ENCODE peak calls at places on chromosomes 2 and 18, in four cellular contexts. C, D, M and P are unnamed samples.

GRCh38 chr2:200199576-200200263 is 106.8 kb upstream of the SPATS2L start:
- DNase-seq in C (no peak), D (no peak), M (no peak), P (no peak)

GRCh38 chr2:10007921-10008808 is 35.2 kb upstream of the KLF11 start:
- DNase-seq in C (no peak), D (no peak), M (peak), P (no peak)

GRCh38 chr2:105757361-105757933 is 12.7 kb downstream of the NCK2 start:
- DNase-seq in C (no peak), D (no peak), M (no peak), P (no peak)

GRCh38 chr2:36695746-36696415 is 626 bp upstream of the VIT start:
- DNase-seq in C (no peak), D (no peak), M (no peak), P (peak)

GRCh38 chr2:204886713-204887112 is 341.4 kb downstream of the PARD3B start:
- DNase-seq in C (no peak), D (no peak), M (no peak), P (no peak)

GRCh38 chr2:216450784-216451183 is 38.5 kb downstream of the SMARCAL1 start:
- DNase-seq in C (no peak), D (no peak), M (no peak), P (no peak)

GRCh38 chr2:145065278-145065677 is 545.4 kb upstream of the ZEB2 start:
- DNase-seq in C (no peak), D (no peak), M (no peak), P (no peak)

GRCh38 chr2:162244559-162245031 is 1.4 kb upstream of the FAP start:
- DNase-seq in C (no peak), D (no peak), M (no peak), P (no peak)

GRCh38 chr18:74806073-74806472 is 208.4 kb downstream of the ZNF407 start:
- DNase-seq in C (no peak), D (no peak), M (no peak), P (no peak)

GRCh38 chr2:11371099-11371937 is 26.9 kb upstream of the ROCK2 start:
- DNase-seq in C (no peak), D (no peak), M (no peak), P (peak)

GRCh38 chr2:42598656-42599267 is 30.3 kb downstream of the MTA3 start:
- DNase-seq in C (no peak), D (no peak), M (no peak), P (peak)

GRCh38 chr2:135245055-135245454 is 193.0 kb downstream of the RAB3GAP1 start:
- DNase-seq in C (no peak), D (no peak), M (peak), P (no peak)

GRCh38 chr2:65129276-65129612 is 662 bp downstream of the RAB1A start:
- DNase-seq in C (no peak), D (no peak), M (no peak), P (no peak)

GRCh38 chr18:55404811-55405654 is 183.0 kb downstream of the TCF4 start:
- DNase-seq in C (no peak), D (no peak), M (no peak), P (no peak)

GRCh38 chr2:8408560-8409460 is 273.0 kb upstream of the ID2 start:
- DNase-seq in C (peak), D (no peak), M (no peak), P (no peak)

GRCh38 chr2:232482301-232483238 is 5.1 kb downstream of the ECEL1 start:
- DNase-seq in C (no peak), D (no peak), M (no peak), P (no peak)

GRCh38 chr2:9637330-9637729 is 6.5 kb upstream of the YWHAQ start:
- DNase-seq in C (no peak), D (no peak), M (peak), P (no peak)

GRCh38 chr2:19860022-19860421 is 41.8 kb downstream of the TTC32 start:
- DNase-seq in C (no peak), D (no peak), M (no peak), P (no peak)

GRCh38 chr2:137411556-137411955 is 552.7 kb upstream of the HNMT start:
- DNase-seq in C (no peak), D (no peak), M (no peak), P (no peak)

GRCh38 chr2:129744649-129745048 is 234.8 kb upstream of the RAB6C start:
- DNase-seq in C (no peak), D (no peak), M (no peak), P (no peak)

GRCh38 chr2:129744141-129744540 is 235.3 kb upstream of the RAB6C start:
- DNase-seq in C (no peak), D (no peak), M (no peak), P (no peak)

GRCh38 chr2:129748653-129749052 is 230.8 kb upstream of the RAB6C start:
- DNase-seq in C (no peak), D (no peak), M (peak), P (no peak)

GRCh38 chr2:129748250-129748649 is 231.2 kb upstream of the RAB6C start:
- DNase-seq in C (no peak), D (no peak), M (no peak), P (no peak)

GRCh38 chr2:129747500-129748125 is 231.9 kb upstream of the RAB6C start:
- DNase-seq in C (no peak), D (no peak), M (no peak), P (no peak)
- TF ChIP-seq NFIC in C (no peak), D (no peak), M (no peak), P (no peak)

GRCh38 chr2:217807753-217808152 is 195.0 kb downstream of the TNS1 start:
- DNase-seq in C (no peak), D (no peak), M (no peak), P (peak)

GRCh38 chr2:217809736-217810135 is 193.1 kb downstream of the TNS1 start:
- DNase-seq in C (no peak), D (no peak), M (no peak), P (no peak)

GRCh38 chr2:217806480-217806760 is 196.4 kb downstream of the TNS1 start:
- DNase-seq in C (no peak), D (no peak), M (no peak), P (no peak)

GRCh38 chr2:217807025-217807424 is 195.8 kb downstream of the TNS1 start:
- DNase-seq in C (no peak), D (no peak), M (no peak), P (no peak)

GRCh38 chr2:217808326-217808725 is 194.5 kb downstream of the TNS1 start:
- DNase-seq in C (no peak), D (no peak), M (no peak), P (no peak)
- H3K4me3 ChIP-seq in C (no peak), D (no peak), M (no peak), P (no peak)

DNA sequence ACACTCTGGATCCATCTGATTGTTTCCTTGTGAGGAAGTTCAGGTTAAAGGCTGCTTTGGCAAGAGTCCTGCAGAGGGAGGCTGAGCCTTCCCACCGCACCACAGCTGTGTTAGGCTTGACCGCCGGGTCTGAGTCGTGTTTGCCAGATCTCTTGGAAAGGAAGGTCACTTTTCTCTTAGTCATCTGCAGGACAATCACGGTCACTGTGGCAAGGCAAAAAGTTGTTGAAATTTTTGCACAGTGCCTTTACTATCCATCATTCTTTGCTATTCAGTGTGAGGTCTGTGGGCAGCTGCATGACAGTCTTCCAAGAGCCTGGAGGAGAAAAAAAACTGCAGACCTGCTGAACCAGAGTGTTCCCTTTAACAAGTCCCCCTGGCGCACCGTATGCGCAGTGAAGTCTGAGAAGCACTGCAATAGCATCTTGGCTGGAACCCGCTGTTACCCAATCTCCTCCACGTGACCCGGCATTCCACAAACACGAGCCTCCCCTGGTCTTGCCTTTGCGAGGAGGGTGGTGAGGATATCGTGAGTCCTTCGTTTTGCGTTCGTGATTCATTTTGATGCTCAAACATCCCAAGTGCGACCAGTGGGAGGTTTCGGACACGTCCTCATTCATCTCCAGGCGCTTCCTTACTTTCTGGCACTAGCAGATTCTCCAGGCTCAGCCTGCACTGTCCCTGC is 23.0 kb downstream of the BIN1 start:
- DNase-seq in C (no peak), D (no peak), M (no peak), P (no peak)
- TF ChIP-seq NFIC in C (no peak), D (no peak), M (no peak), P (peak)

GRCh38 chr18:9495916-9496540 is 20.7 kb downstream of the RALBP1 start:
- DNase-seq in C (no peak), D (no peak), M (no peak), P (no peak)
- H3K4me3 ChIP-seq in C (no peak), D (no peak), M (no peak), P (no peak)

GRCh38 chr2:241844066-241844728 is 14.5 kb downstream of the PDCD1 start:
- DNase-seq in C (no peak), D (peak), M (no peak), P (peak)

GRCh38 chr2:241842620-241843211 is 16.0 kb downstream of the PDCD1 start:
- DNase-seq in C (no peak), D (no peak), M (no peak), P (peak)

GRCh38 chr2:241846406-241846805 is 12.3 kb downstream of the PDCD1 start:
- DNase-seq in C (no peak), D (no peak), M (no peak), P (no peak)

GRCh38 chr2:241843321-241844065 is 15.2 kb downstream of the PDCD1 start:
- DNase-seq in C (no peak), D (no peak), M (no peak), P (no peak)

DNA sequence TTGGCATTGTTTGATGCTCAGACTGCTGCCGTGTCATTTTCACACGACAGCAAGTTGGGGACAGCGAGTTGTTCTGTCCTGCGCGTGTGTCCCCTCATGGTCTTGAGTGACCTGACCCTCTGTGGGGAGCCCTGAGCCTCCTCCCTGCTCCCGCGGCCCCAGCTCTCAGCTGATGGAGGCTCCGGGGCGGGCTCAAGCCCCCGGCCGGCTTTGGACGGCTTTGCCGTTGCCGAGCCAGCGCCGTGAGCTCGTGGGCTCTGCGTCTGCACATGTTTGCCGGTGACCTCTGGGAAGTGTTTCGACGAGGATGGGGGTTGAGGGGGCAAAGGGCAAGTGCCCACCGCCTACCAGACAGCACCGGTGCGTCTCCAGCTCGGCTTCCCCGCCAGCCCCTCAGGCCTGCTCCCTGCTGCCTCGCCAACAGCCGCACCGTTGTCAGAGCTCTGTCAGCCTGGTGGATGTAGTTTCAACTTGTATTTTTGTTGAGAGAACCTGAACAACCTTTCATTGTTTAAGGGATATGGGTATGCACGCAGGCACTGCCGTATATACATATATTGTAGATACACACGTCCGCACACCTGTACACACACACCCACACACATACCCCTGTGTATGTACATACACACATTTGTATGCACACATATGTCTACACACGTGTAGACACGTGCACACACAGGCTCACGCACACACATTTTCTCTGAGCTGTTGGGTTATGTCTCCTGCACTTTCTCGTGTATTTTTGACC is 13.7 kb downstream of the PDCD1 start:
- DNase-seq in C (no peak), D (no peak), M (no peak), P (no peak)
- TF ChIP-seq NFIC in C (no peak), D (no peak), M (no peak), P (no peak)

GRCh38 chr2:187542123-187542522 is 12.1 kb downstream of the TFPI start:
- DNase-seq in C (no peak), D (no peak), M (no peak), P (no peak)

GRCh38 chr2:187543488-187543887 is 10.7 kb downstream of the TFPI start:
- DNase-seq in C (no peak), D (no peak), M (no peak), P (no peak)

GRCh38 chr2:187546762-187547333 is 7.4 kb downstream of the TFPI start:
- DNase-seq in C (no peak), D (no peak), M (no peak), P (no peak)

GRCh38 chr2:187545238-187545751 is 8.9 kb downstream of the TFPI start:
- DNase-seq in C (no peak), D (no peak), M (no peak), P (no peak)

GRCh38 chr2:187544371-187545080 is 9.7 kb downstream of the TFPI start:
- DNase-seq in C (no peak), D (no peak), M (no peak), P (no peak)
- H3K4me3 ChIP-seq in C (no peak), D (no peak), M (no peak), P (no peak)

DNA sequence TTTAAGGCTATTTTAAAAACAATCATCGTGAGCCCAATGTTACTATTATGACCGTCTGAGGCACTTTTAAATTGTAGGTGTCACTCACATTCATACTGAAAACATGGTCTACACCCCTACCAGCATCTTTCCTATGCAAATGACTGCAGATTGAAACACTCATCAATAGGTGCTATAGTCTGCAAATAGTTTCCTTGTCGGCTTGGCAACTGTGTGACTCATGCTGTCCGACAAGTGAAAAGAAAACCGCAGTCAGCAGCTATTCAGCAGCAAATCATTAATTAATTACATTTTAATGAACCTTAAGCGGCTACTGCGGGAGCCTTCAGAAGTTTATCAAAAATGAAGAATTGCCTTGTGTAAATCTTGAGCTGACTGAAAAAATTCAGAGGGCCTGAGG is 134.4 kb downstream of the FIGN start:
- DNase-seq in C (no peak), D (no peak), M (no peak), P (no peak)
- TF ChIP-seq NFIC in C (no peak), D (no peak), M (no peak), P (no peak)

GRCh38 chr2:237411683-237412349 is 2.1 kb downstream of the COL6A3 start:
- DNase-seq in C (no peak), D (no peak), M (no peak), P (no peak)
- H3K4me3 ChIP-seq in C (no peak), D (no peak), M (no peak), P (no peak)

GRCh38 chr2:127233710-127234109 is 13.6 kb upstream of the CYP27C1 start:
- DNase-seq in C (no peak), D (no peak), M (no peak), P (no peak)
- TF ChIP-seq NFIC in C (no peak), D (no peak), M (no peak), P (no peak)

GRCh38 chr2:70901235-70902066 is 34.2 kb upstream of the ATP6V1B1 start:
- DNase-seq in C (no peak), D (no peak), M (no peak), P (peak)

GRCh38 chr2:70902067-70902442 is 33.6 kb upstream of the ATP6V1B1 start:
- DNase-seq in C (no peak), D (no peak), M (peak), P (peak)

GRCh38 chr2:70903641-70904340 is 31.9 kb upstream of the ATP6V1B1 start:
- DNase-seq in C (no peak), D (no peak), M (no peak), P (no peak)

GRCh38 chr2:70903171-70903570 is 32.5 kb upstream of the ATP6V1B1 start:
- DNase-seq in C (no peak), D (no peak), M (no peak), P (no peak)

DNA sequence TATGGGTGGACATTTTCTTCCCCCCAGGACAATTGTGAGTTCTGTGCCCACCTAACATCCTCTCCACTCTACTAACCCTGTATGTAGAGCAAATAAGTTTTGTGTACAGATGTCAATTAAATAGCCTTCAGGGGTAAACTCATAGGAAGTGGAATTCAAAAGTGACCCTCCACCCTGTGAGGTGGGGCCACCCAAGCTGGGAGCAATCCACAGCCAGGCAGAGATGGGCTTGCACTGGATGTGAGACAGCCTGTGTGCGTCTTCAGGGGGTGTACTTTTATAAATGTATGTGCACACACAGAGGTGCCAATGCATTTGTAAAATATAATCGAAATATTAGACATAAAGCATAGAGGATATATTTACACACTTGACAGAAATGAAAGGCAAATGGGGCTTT is 33.1 kb upstream of the ATP6V1B1 start:
- DNase-seq in C (no peak), D (no peak), M (no peak), P (no peak)
- H3K4me3 ChIP-seq in C (no peak), D (no peak), M (no peak), P (peak)